ENCODE peak calls at places on chromosomes 12 and 14, in nine cellular contexts. K is kidney, S is neuronal stem cell, L is lower lobe of right lung, N is sigmoid colon, G is IMR-90, F is OCI-LY7, U is GM23338, P is esophagus squamous epithelium. V is an unnamed sample. For H3K4me1, the result is how much of the 10 kb centered on the place peaks cover.

GRCh38 chr12:54394281-54394719 is 9.8 kb upstream of the ZNF385A start:
- DNase-seq in K (peak), S (no peak), L (no peak), N (no peak), G (peak), F (peak), U (peak), P (no peak), V (no peak)

GRCh38 chr12:110039085-110039807 is 9.1 kb downstream of the C12orf76 start:
- DNase-seq in K (no peak), S (no peak), L (no peak), N (no peak), G (peak), F (no peak), U (peak), P (no peak), V (peak)

GRCh38 chr12:51863921-51864700 is 15.6 kb upstream of the FIGNL2 start:
- DNase-seq in K (peak), S (peak), L (no peak), N (no peak), G (no peak), F (no peak), U (peak), P (no peak), V (no peak)

GRCh38 chr12:100553851-100554404 is 19.6 kb upstream of the GAS2L3 start:
- DNase-seq in K (no peak), S (no peak), L (no peak), N (no peak), G (peak), F (no peak), U (peak), P (no peak), V (no peak)

GRCh38 chr12:107847830-107848229 is 73.3 kb downstream of the ASCL4 start:
- DNase-seq in K (no peak), S (no peak), L (no peak), N (no peak), G (no peak), F (no peak), U (no peak), P (no peak), V (no peak)

GRCh38 chr12:39646963-39647362 is 27.4 kb upstream of the ABCD2 start:
- DNase-seq in K (no peak), S (no peak), L (no peak), N (no peak), G (no peak), F (no peak), U (no peak), P (no peak), V (no peak)

GRCh38 chr12:121783771-121784170 is 9.7 kb downstream of the RHOF start:
- DNase-seq in K (no peak), S (no peak), L (no peak), N (no peak), G (no peak), F (no peak), U (no peak), P (no peak), V (no peak)

GRCh38 chr12:115375188-115375991 is 691.4 kb upstream of the TBX3 start:
- DNase-seq in K (no peak), S (no peak), L (no peak), N (no peak), G (peak), F (no peak), U (no peak), P (no peak), V (no peak)

GRCh38 chr14:68312884-68313725 is 479.8 kb downstream of the ZFP36L1 start:
- DNase-seq in K (no peak), S (no peak), L (no peak), N (no peak), G (no peak), F (peak), U (no peak), P (no peak), V (no peak)

GRCh38 chr14:92914087-92914656 is 8.8 kb upstream of the CHGA start:
- DNase-seq in K (no peak), S (peak), L (no peak), N (no peak), G (peak), F (peak), U (peak), P (no peak), V (peak)

GRCh38 chr12:130872179-130873096 is 572 bp downstream of the RAN start:
- DNase-seq in K (peak), S (no peak), L (peak), N (peak), G (no peak), F (peak), U (peak), P (no peak), V (peak)

GRCh38 chr12:71046215-71046614 is 111.6 kb downstream of the TSPAN8 start:
- DNase-seq in K (no peak), S (no peak), L (no peak), N (no peak), G (peak), F (no peak), U (no peak), P (no peak), V (no peak)

GRCh38 chr12:120101182-120101581 is 15.4 kb downstream of the RAB35 start:
- DNase-seq in K (no peak), S (no peak), L (no peak), N (no peak), G (no peak), F (no peak), U (no peak), P (no peak), V (no peak)

GRCh38 chr12:68490476-68490875 is 120.2 kb upstream of the RAP1B start:
- DNase-seq in K (no peak), S (no peak), L (no peak), N (no peak), G (no peak), F (no peak), U (no peak), P (no peak), V (no peak)

GRCh38 chr12:97921957-97922722 is 459.5 kb downstream of the RMST start:
- DNase-seq in K (no peak), S (no peak), L (no peak), N (no peak), G (no peak), F (no peak), U (no peak), P (no peak), V (no peak)

DNA sequence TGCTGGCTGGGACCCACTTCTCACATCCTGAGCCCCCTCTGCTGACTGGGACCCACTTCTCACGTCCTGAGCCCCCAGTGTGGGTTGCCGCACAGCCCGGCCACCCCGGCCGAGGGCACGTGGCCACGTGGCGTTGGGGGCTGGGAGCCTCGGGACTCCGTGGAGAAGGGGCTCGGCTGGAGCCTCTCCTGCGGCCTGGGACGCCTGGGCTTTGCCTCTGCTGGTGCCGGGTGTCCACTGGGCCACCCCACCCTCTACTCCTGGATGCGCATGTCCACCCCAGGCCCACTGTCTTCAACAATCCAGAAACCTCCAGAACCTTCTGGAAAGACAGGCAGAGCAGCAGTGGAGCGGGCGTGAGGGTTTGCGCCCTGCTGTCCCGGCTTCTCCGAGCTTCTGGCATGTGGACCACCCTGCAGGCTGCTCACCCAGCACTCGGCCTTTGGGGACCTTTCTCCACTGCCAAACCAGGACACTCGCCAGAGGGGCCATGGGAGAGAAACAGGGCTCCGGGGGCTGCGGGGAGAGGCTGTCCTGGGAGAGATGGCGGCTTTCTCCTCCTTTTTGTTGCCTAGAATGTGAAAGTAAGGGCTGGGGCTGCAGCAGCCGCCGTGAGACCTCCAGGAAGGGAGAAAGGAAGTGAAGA is 29.9 kb downstream of the NOC4L start:
- DNase-seq in K (peak), S (no peak), L (no peak), N (no peak), G (no peak), F (no peak), U (no peak), P (no peak), V (peak)
- H3K4me1 ChIP-seq in K (under half), S (under half), L (under half), N (under half), G (under half), F (under half), U (under half), P (under half), V (under half)

GRCh38 chr14:64706552-64707193 is 2.4 kb downstream of the PLEKHG3 start:
- DNase-seq in K (peak), S (peak), L (no peak), N (peak), G (no peak), F (no peak), U (peak), P (no peak), V (no peak)
- H3K27ac ChIP-seq in K (peak), S (peak), L (peak), N (peak), G (no peak), F (no peak), U (peak), P (peak), V (peak)

GRCh38 chr12:116455540-116456306 is 103.5 kb upstream of the MAP1LC3B2 start:
- DNase-seq in K (peak), S (peak), L (no peak), N (peak), G (peak), F (no peak), U (peak), P (no peak), V (no peak)
- H3K4me3 ChIP-seq in K (peak), S (no peak), L (no peak), N (no peak), G (no peak), F (no peak), U (no peak), P (no peak), V (no peak)

DNA sequence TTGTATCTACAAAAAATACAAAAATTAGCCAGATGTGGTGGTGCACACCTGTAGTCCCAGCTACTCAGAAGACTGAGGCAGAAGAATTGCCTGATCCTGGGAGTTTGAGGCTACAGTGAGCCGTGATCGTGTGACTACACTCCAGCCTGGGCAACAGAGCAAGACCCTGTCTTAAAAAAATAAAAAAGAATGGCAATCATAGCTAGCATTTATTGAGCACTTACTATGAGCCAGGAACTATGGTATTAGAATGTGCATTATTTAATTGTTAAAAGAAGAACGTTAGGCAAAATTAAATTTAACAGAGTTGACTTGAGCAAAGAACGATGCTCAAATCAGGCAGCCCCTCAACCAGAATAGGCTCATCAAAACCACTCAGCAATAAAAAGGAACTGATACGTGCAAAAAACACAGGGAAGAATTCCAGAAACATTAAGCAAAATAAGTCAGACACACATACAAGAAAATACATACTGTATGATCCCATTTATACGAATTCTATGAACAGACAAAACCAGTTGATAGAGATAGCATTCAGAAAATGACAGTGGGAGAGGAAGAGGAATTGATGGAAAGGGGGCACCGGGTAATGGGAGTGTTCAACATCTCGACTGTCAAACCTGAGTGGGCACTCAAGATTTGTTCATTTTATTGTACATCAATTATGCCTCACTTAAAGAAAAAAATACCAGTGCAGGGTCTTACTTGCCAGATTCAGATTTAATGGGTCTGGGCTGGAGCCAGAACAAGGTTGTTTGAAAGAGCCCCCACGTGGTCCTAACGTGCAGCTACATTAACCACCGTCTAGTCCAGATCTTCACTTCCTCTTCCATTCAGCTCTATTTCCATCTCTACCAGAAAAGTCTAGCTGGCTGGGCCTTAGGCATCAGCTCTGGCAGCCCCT is 8.0 kb downstream of the SCNN1A start:
- DNase-seq in K (peak), S (no peak), L (peak), N (no peak), G (peak), F (peak), U (no peak), P (no peak), V (peak)
- H3K4me1 ChIP-seq in K (under half), S (under half), L (half or more), N (under half), G (under half), F (under half), U (under half), P (half or more), V (under half)

GRCh38 chr14:31442284-31442683 is 15.0 kb downstream of the DTD2 start:
- DNase-seq in K (no peak), S (no peak), L (no peak), N (no peak), G (no peak), F (no peak), U (no peak), P (no peak), V (no peak)
- H3K27ac ChIP-seq in K (no peak), S (no peak), L (no peak), N (no peak), G (no peak), F (no peak), U (no peak), P (no peak), V (no peak)

DNA sequence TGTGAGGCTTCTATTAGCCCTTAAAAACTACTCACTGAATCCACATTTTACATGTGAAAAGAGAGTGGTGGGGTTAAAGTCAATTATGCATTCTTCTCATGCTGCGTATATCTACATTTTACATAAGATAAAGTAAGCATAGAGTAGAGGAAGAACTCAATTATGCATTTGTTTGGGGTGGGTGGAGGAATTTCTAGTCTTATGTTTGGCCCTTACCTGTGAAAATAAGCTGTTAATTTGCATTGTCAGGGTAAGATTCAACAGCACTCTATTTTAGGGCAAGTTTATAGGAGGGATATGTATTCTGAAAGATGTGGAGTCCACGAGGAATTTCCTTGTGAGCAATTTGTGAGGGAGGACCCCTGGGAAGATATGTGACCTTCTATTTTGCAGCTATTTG is 30.9 kb upstream of the CAPRIN2 start:
- DNase-seq in K (no peak), S (no peak), L (no peak), N (no peak), G (no peak), F (no peak), U (no peak), P (no peak), V (no peak)
- H3K4me3 ChIP-seq in K (no peak), S (no peak), L (no peak), N (no peak), G (no peak), F (no peak), U (peak), P (no peak), V (no peak)

DNA sequence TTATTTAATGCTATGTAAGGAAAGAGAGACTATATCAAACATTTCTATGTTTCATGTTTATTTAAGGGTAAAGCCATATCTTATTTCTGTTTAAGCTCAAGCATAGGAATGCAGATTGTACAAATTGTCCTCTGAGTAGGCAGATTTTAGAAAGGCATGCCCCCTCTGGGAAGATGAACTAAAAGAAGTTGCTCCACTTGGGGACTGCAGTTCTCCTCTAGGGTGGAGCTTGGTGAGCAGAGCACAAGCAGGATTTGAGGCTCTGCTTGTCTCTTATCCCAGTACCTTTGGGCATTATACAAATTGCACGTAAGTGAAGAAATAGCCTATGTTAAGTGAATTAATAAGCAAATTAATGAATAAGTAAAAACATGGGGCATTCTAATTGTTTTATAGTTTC is 96.2 kb upstream of the PDE3A start:
- DNase-seq in K (no peak), S (no peak), L (no peak), N (no peak), G (no peak), F (no peak), U (peak), P (no peak), V (no peak)
- H3K4me1 ChIP-seq in K (under half), S (under half), L (under half), N (half or more), G (under half), F (under half), U (under half), P (under half), V (under half)

GRCh38 chr12:103802586-103802886 is 38.5 kb downstream of the NT5DC3 start:
- DNase-seq in K (no peak), S (no peak), L (no peak), N (peak), G (no peak), F (no peak), U (no peak), P (no peak), V (no peak)

GRCh38 chr12:103801709-103802585 is 39.1 kb downstream of the NT5DC3 start:
- DNase-seq in K (no peak), S (no peak), L (no peak), N (peak), G (peak), F (no peak), U (no peak), P (no peak), V (no peak)

GRCh38 chr12:103806807-103807206 is 34.2 kb downstream of the NT5DC3 start:
- DNase-seq in K (no peak), S (no peak), L (no peak), N (peak), G (no peak), F (no peak), U (no peak), P (no peak), V (no peak)

GRCh38 chr12:103805961-103806360 is 35.1 kb downstream of the NT5DC3 start:
- DNase-seq in K (no peak), S (no peak), L (no peak), N (peak), G (no peak), F (no peak), U (no peak), P (no peak), V (no peak)

GRCh38 chr12:103803847-103804246 is 37.2 kb downstream of the NT5DC3 start:
- DNase-seq in K (no peak), S (no peak), L (no peak), N (peak), G (no peak), F (no peak), U (no peak), P (no peak), V (no peak)
- H3K27ac ChIP-seq in K (no peak), S (no peak), L (no peak), N (peak), G (no peak), F (no peak), U (no peak), P (no peak), V (no peak)

GRCh38 chr12:102871014-102871413 is 46.0 kb downstream of the PAH start:
- DNase-seq in K (no peak), S (no peak), L (no peak), N (no peak), G (no peak), F (no peak), U (no peak), P (no peak), V (no peak)
- H3K4me3 ChIP-seq in K (no peak), S (no peak), L (no peak), N (no peak), G (no peak), F (no peak), U (no peak), P (no peak), V (no peak)

GRCh38 chr14:103522649-103523582 is at the start of gene CKB:
- DNase-seq in K (peak), S (peak), L (peak), N (peak), G (peak), F (no peak), U (peak), P (no peak), V (no peak)
- H3K4me1 ChIP-seq in K (half or more), S (half or more), L (half or more), N (half or more), G (under half), F (under half), U (under half), P (half or more), V (under half)